ENCODE peak calls at places on chromosomes 5 and 9, in six cellular contexts. H is stomach; C is mammary epithelial cell; R is GM23248; Y is CD8-positive, alpha-beta T cell; D is lung. X is an unnamed sample.

GRCh38 chr5:6594066-6594465 is 38.8 kb downstream of the NSUN2 start:
- DNase-seq in D (no peak), Y (no peak), C (no peak), H (no peak), R (no peak), X (no peak)

GRCh38 chr5:163861670-163862069 is 356.3 kb downstream of the MAT2B start:
- DNase-seq in Y (no peak), R (no peak), D (no peak), H (no peak), C (no peak), X (no peak)

GRCh38 chr5:54862036-54862435 is 123.4 kb downstream of the ESM1 start:
- DNase-seq in C (peak; percentile 28), D (no peak), H (no peak), R (no peak), Y (no peak), X (no peak)

GRCh38 chr9:21711504-21711903 is 90.9 kb upstream of the MTAP start:
- DNase-seq in H (no peak), Y (no peak), D (no peak), R (peak; percentile 83), C (peak; percentile 95), X (no peak)

GRCh38 chr9:113274474-113275146 is 762 bp downstream of the CDC26 start:
- DNase-seq in D (no peak), C (peak; percentile 43), H (no peak), R (peak; percentile 82), Y (no peak), X (no peak)

GRCh38 chr5:129906177-129906887 is 2.1 kb downstream of the CHSY3 start:
- DNase-seq in Y (no peak), D (no peak), C (peak; percentile 17), H (no peak), R (peak; percentile 45), X (peak; percentile 11)

GRCh38 chr9:73149371-73150067 is 2.1 kb upstream of the ANXA1 start:
- DNase-seq in R (peak; percentile 98), Y (no peak), C (peak; percentile 76), H (no peak), D (no peak), X (peak; percentile 9)

GRCh38 chr5:124590686-124591085 is 155.8 kb downstream of the ZNF608 start:
- DNase-seq in Y (no peak), H (no peak), R (no peak), D (no peak), C (no peak), X (no peak)

GRCh38 chr5:132105688-132106087 is 32.1 kb downstream of the CSF2 start:
- DNase-seq in R (no peak), Y (no peak), H (no peak), C (no peak), D (no peak), X (no peak)

GRCh38 chr5:143882520-143882919 is 70.6 kb downstream of the HMHB1 start:
- DNase-seq in R (peak; percentile 31), C (no peak), Y (no peak), D (no peak), H (no peak), X (no peak)

GRCh38 chr5:82388186-82388585 is 110.0 kb upstream of the RPS23 start:
- DNase-seq in H (no peak), Y (no peak), C (no peak), R (peak; percentile 43), D (no peak), X (no peak)

GRCh38 chr9:76365028-76365427 is 29.2 kb downstream of the RFK start:
- DNase-seq in C (peak; percentile 61), Y (no peak), D (no peak), H (no peak), R (peak; percentile 56), X (peak; percentile 5)

GRCh38 chr5:146042628-146043279 is 62.6 kb downstream of the PLAC8L1 start:
- DNase-seq in R (peak; percentile 36), Y (no peak), D (no peak), C (peak; percentile 97), H (no peak), X (peak; percentile 79)

GRCh38 chr5:58224661-58225060 is 235.2 kb downstream of the PLK2 start:
- DNase-seq in D (no peak), H (no peak), Y (no peak), C (no peak), R (no peak), X (no peak)

GRCh38 chr5:6348476-6349000 is 29.8 kb downstream of the MED10 start:
- DNase-seq in C (no peak), H (no peak), D (no peak), Y (no peak), R (no peak), X (no peak)

GRCh38 chr5:68215888-68216736 is 556 bp downstream of the PIK3R1 start:
- DNase-seq in Y (peak; percentile 86), C (no peak), R (peak; percentile 81), H (peak; percentile 48), D (peak; percentile 59), X (peak; percentile 40)

GRCh38 chr9:16039988-16040761 is 487.3 kb downstream of the CCDC171 start:
- DNase-seq in H (no peak), Y (no peak), R (no peak), D (no peak), C (no peak), X (no peak)

GRCh38 chr9:108333406-108334031 is 522.3 kb downstream of the ACTL7B start:
- DNase-seq in C (no peak), Y (no peak), R (no peak), D (no peak), H (no peak), X (no peak)

GRCh38 chr5:73892806-73893205 is 266.8 kb downstream of the ARHGEF28 start:
- DNase-seq in R (peak; percentile 96), D (no peak), C (peak; percentile 81), H (no peak), Y (no peak), X (peak; percentile 15)

GRCh38 chr5:59709833-59710232 is 183.7 kb downstream of the PDE4D start:
- DNase-seq in R (peak; percentile 79), H (peak; percentile 31), D (no peak), Y (no peak), C (peak; percentile 71), X (peak; percentile 74)

GRCh38 chr5:10431408-10431807 is 10.3 kb upstream of the ROPN1L start:
- DNase-seq in H (no peak), Y (no peak), C (no peak), D (no peak), R (no peak), X (no peak)

GRCh38 chr5:5419291-5420210 is 2.9 kb upstream of the ICE1 start:
- DNase-seq in Y (no peak), H (no peak), R (peak; percentile 92), C (peak; percentile 53), D (no peak), X (peak; percentile 63)

GRCh38 chr5:160263326-160263850 is 34.1 kb downstream of the FABP6 start:
- DNase-seq in C (no peak), H (no peak), D (no peak), Y (no peak), R (no peak), X (no peak)

GRCh38 chr9:109450346-109450745 is 47.8 kb downstream of the PTPN3 start:
- DNase-seq in H (no peak), R (peak; percentile 62), Y (no peak), D (no peak), C (no peak), X (no peak)

GRCh38 chr5:135330798-135331096 is 68.3 kb downstream of the MACROH2A1 start:
- DNase-seq in D (no peak), C (no peak), R (no peak), H (no peak), Y (no peak), X (no peak)

GRCh38 chr5:176530983-176531901 is 6.0 kb downstream of the RNF44 start:
- DNase-seq in D (no peak), H (no peak), C (no peak), Y (peak; percentile 28), R (peak; percentile 46), X (peak; percentile 64)

GRCh38 chr5:2847608-2848007 is 96.1 kb upstream of the IRX2 start:
- DNase-seq in R (no peak), D (no peak), H (no peak), Y (no peak), C (peak; percentile 46), X (no peak)
- H3K27me3 ChIP-seq in R (no peaks in the 10 kb centered on the region), D (no peaks in the 10 kb centered on the region), H (no peaks in the 10 kb centered on the region), Y (no peaks in the 10 kb centered on the region), C (no peaks in the 10 kb centered on the region), X (peaks cover 20% of the 10 kb centered on the region)

DNA sequence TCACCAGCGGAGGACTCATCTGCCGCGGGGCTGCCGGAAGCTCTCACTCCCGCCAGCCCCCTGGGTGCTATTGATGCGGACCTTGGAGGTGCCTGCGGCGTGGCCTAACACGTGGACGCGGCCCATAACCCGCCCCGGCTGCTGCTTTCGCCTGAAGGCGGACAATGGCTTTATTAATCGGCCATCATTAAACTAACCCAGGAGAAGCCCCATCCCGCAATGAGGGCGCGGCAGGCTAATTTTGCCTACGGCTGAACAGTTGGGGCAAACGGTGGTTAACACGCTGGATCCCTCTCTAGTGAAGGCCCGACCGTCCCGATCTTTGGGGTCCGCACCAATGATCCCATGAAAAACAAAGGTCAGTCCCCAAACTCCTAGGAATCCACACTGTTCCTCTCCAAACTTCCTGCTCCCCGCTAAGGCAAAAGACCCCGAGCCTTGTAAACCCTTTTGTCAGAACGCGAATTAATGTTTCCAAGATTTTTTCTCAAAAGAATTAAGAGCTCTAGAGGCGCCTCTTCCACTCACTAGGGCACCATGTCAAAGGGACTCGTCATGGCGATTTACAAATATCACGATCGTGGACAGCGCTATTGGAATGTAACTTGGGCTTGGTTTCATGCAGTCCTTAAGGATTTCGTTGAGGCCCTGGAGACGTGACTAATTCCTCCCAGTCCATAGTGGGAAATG is 193.2 kb downstream of the MEF2C start:
- DNase-seq in D (no peak), Y (no peak), C (no peak), R (peak; percentile 44), H (no peak), X (no peak)
- H3K4me3 ChIP-seq in D (no peak overlapping the region), Y (no peak overlapping the region), C (no peak overlapping the region), R (no peak overlapping the region), H (no peak overlapping the region), X (no peak overlapping the region)

DNA sequence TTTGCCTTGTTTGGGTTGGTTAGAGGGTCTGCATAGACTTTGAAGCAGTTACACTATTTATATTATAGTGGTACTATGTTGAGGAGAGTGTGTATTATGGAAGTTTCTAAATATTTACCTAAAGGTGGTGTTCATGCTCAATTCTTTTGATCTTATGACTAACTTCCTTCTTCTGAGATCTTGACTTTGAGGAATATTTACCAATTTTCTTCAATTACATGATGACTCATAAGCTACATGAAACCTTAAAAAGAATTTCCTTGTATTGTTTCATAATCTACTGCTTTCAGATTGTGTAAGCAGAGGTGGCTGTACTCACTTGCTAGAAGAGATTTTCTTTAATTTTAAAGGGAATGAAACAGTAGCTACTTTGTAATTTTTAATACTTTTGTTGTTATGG is 276.1 kb downstream of the TAF11L14 start:
- DNase-seq in H (no peak), C (peak; percentile 72), D (no peak), Y (no peak), R (peak; percentile 2), X (no peak)
- H3K9me3 ChIP-seq in H (no peaks in the 10 kb centered on the region), C (no peaks in the 10 kb centered on the region), D (peaks cover 4% of the 10 kb centered on the region), Y (no peaks in the 10 kb centered on the region), R (no peaks in the 10 kb centered on the region), X (no peaks in the 10 kb centered on the region)

GRCh38 chr9:969693-970309 is 6.7 kb upstream of the DMRT3 start:
- DNase-seq in C (no peak), D (no peak), R (no peak), Y (no peak), H (no peak), X (no peak)

GRCh38 chr9:967436-967835 is 9.0 kb upstream of the DMRT3 start:
- DNase-seq in Y (no peak), H (no peak), C (no peak), D (no peak), R (no peak), X (no peak)

GRCh38 chr9:969310-969692 is 7.2 kb upstream of the DMRT3 start:
- DNase-seq in Y (no peak), H (no peak), C (no peak), R (no peak), D (no peak), X (no peak)

GRCh38 chr9:966936-967335 is 9.5 kb upstream of the DMRT3 start:
- DNase-seq in H (no peak), Y (no peak), C (no peak), R (no peak), D (no peak), X (no peak)

GRCh38 chr9:967851-968641 is 8.4 kb upstream of the DMRT3 start:
- DNase-seq in Y (no peak), H (no peak), R (peak; percentile 19), D (peak; percentile 21), C (no peak), X (peak; percentile 72)
- H3K27me3 ChIP-seq in Y (peaks cover 34% of the 10 kb centered on the region), H (peaks cover 99% of the 10 kb centered on the region), R (peaks cover 99% of the 10 kb centered on the region), D (peaks cover 8% of the 10 kb centered on the region), C (peaks cover 53% of the 10 kb centered on the region), X (no peaks in the 10 kb centered on the region)

X was measured in MG63.